ENCODE peak calls at places on chromosome 19, in six cellular contexts. A is cardiac muscle cell; R is SK-N-DZ; C is NCI-H748 treated with DMSO at 0.1 percent for 48 hours; X is kidney tubule cell; K is stimulated activated naive CD8-positive, alpha-beta T cell treated with anti-CD3 and anti-CD28 coated beads, Interleukin-15, Interleukin-2, amounts not matched to agents 100 U/mL and 50 U/mL, for 24 hours. D is an unnamed sample.

GRCh38 chr19:16161848-16162247 is 11.5 kb downstream of the CIB3 start:
- DNase-seq in A (no peak), R (no peak), C (no peak), X (peak), K (peak), D (peak)

GRCh38 chr19:1057185-1057857 is 9.6 kb upstream of the ARHGAP45 start:
- DNase-seq in A (peak), R (peak), C (no peak), X (peak), K (no peak), D (no peak)

GRCh38 chr19:3515891-3516422 is 9.8 kb downstream of the FZR1 start:
- DNase-seq in A (no peak), R (no peak), C (no peak), X (no peak), K (no peak), D (no peak)

GRCh38 chr19:6826281-6826920 is 53.9 kb downstream of the VAV1 start:
- DNase-seq in A (no peak), R (no peak), C (no peak), X (no peak), K (no peak), D (no peak)

GRCh38 chr19:35357867-35358573 is at the start of gene FFAR3:
- DNase-seq in A (no peak), R (no peak), C (no peak), X (no peak), K (no peak), D (peak)

GRCh38 chr19:46984077-46985010 is 35.3 kb upstream of the NPAS1 start:
- DNase-seq in A (peak), R (peak), C (peak), X (peak), K (no peak), D (peak)

GRCh38 chr19:14699641-14700040 is 9.8 kb downstream of the ZNF333 start:
- DNase-seq in A (no peak), R (no peak), C (no peak), X (no peak), K (no peak), D (no peak)

GRCh38 chr19:22595918-22596341 is 38.2 kb upstream of the ZNF492 start:
- DNase-seq in A (no peak), R (peak), C (no peak), X (no peak), K (no peak), D (no peak)

GRCh38 chr19:53644061-53644816 is 12.4 kb downstream of the DPRX start:
- DNase-seq in A (no peak), R (no peak), C (no peak), X (no peak), K (no peak), D (no peak)

GRCh38 chr19:55666343-55667005 is 8.6 kb upstream of the EPN1 start:
- DNase-seq in A (no peak), R (no peak), C (no peak), X (no peak), K (no peak), D (no peak)

GRCh38 chr19:54661846-54662489 is 817 bp upstream of the LILRB4 start:
- DNase-seq in A (no peak), R (no peak), C (no peak), X (no peak), K (no peak), D (no peak)

GRCh38 chr19:2164020-2164988 is 571 bp downstream of the DOT1L start:
- DNase-seq in A (peak), R (no peak), C (no peak), X (peak), K (peak), D (peak)

GRCh38 chr19:43735957-43736356 is 18.8 kb downstream of the SMG9 start:
- DNase-seq in A (no peak), R (no peak), C (no peak), X (peak), K (no peak), D (no peak)

GRCh38 chr19:920051-920857 is 3.1 kb downstream of the KISS1R start:
- DNase-seq in A (peak), R (no peak), C (no peak), X (peak), K (peak), D (no peak)

GRCh38 chr19:31641591-31641990 is 292.4 kb upstream of the TSHZ3 start:
- DNase-seq in A (no peak), R (no peak), C (no peak), X (no peak), K (no peak), D (no peak)

GRCh38 chr19:31560021-31560770 is 211.0 kb upstream of the TSHZ3 start:
- DNase-seq in A (no peak), R (no peak), C (no peak), X (no peak), K (no peak), D (no peak)

GRCh38 chr19:18456974-18457373 is 19.0 kb upstream of the ISYNA1 start:
- DNase-seq in A (no peak), R (no peak), C (no peak), X (no peak), K (no peak), D (no peak)

GRCh38 chr19:39514840-39515550 is at the start of gene SELENOV:
- DNase-seq in A (peak), R (peak), C (no peak), X (no peak), K (peak), D (no peak)

GRCh38 chr19:35713904-35714440 is 3.8 kb upstream of the KMT2B start:
- DNase-seq in A (no peak), R (no peak), C (no peak), X (no peak), K (no peak), D (no peak)

GRCh38 chr19:33290082-33290815 is 12.1 kb downstream of the CEBPA start:
- DNase-seq in A (no peak), R (no peak), C (no peak), X (peak), K (no peak), D (no peak)

GRCh38 chr19:47310819-47311218 is 1.2 kb downstream of the C5AR1 start:
- DNase-seq in A (no peak), R (no peak), C (no peak), X (no peak), K (no peak), D (no peak)

GRCh38 chr19:21321134-21321533 is 8.1 kb downstream of the ZNF708 start:
- DNase-seq in A (no peak), R (no peak), C (no peak), X (peak), K (no peak), D (peak)

GRCh38 chr19:35045667-35046300 is 4.3 kb downstream of the HPN start:
- DNase-seq in A (no peak), R (no peak), C (no peak), X (no peak), K (peak), D (peak)

GRCh38 chr19:27734496-27735220 is 1478.3 kb downstream of the UQCRFS1 start:
- DNase-seq in A (no peak), R (no peak), C (no peak), X (no peak), K (no peak), D (no peak)

GRCh38 chr19:53554804-53555203 is 16.9 kb downstream of the ZNF331 start:
- DNase-seq in A (no peak), R (no peak), C (no peak), X (no peak), K (no peak), D (no peak)

GRCh38 chr19:1360818-1361461 is 22.8 kb upstream of the NDUFS7 start:
- DNase-seq in A (no peak), R (peak), C (no peak), X (peak), K (no peak), D (peak)

GRCh38 chr19:15136234-15136954 is 29.2 kb downstream of the SYDE1 start:
- DNase-seq in A (no peak), R (no peak), C (no peak), X (no peak), K (no peak), D (no peak)

GRCh38 chr19:3403489-3404323 is 37.3 kb downstream of the NFIC start:
- DNase-seq in A (peak), R (no peak), C (no peak), X (peak), K (no peak), D (peak)

GRCh38 chr19:3234800-3235199 is 10.3 kb downstream of the CELF5 start:
- DNase-seq in A (no peak), R (no peak), C (no peak), X (no peak), K (peak), D (no peak)

GRCh38 chr19:41263042-41263849 is 926 bp upstream of the HNRNPUL1 start:
- DNase-seq in A (peak), R (no peak), C (no peak), X (no peak), K (peak), D (peak)

GRCh38 chr19:35715981-35716734 is 1.6 kb upstream of the KMT2B start:
- DNase-seq in A (peak), R (no peak), C (peak), X (peak), K (no peak), D (peak)

GRCh38 chr19:32287086-32287485 is 58.3 kb upstream of the ZNF507 start:
- DNase-seq in A (no peak), R (no peak), C (no peak), X (no peak), K (no peak), D (no peak)

GRCh38 chr19:27392027-27392632 is 1820.8 kb downstream of the UQCRFS1 start:
- DNase-seq in A (no peak), R (no peak), C (no peak), X (no peak), K (no peak), D (no peak)